ENCODE peak calls at places on chromosomes 2 and 18, in nine cellular contexts. One of them, this sample, is unnamed.

GRCh38 chr2:200756618-200757321 is 54.9 kb upstream of the BZW1 start:
- DNase-seq in kidney epithelial cell: peak
- DNase-seq in stimulated activated CD4-positive, alpha-beta T cell treated with anti-CD3 and anti-CD28 coated beads, Interleukin-15, amount 100 ng/mL, for 1 hour: no peak
- DNase-seq in epithelial cell of esophagus: peak
- DNase-seq in WERI-Rb-1: no peak
- DNase-seq in AML-193: no peak
- DNase-seq in pons: no peak
- DNase-seq in lung microvascular endothelial cell: no peak
- DNase-seq in activated T-helper 1 cell treated with anti-CD3 and anti-CD28 coated beads, Interleukin-2, amount 50 U/mL, for 16 hours: no peak
- DNase-seq in this sample: no peak

GRCh38 chr2:229124126-229124525 is 147.0 kb downstream of the PID1 start:
- DNase-seq in kidney epithelial cell: no peak
- DNase-seq in stimulated activated CD4-positive, alpha-beta T cell treated with anti-CD3 and anti-CD28 coated beads, Interleukin-15, amount 100 ng/mL, for 1 hour: no peak
- DNase-seq in epithelial cell of esophagus: no peak
- DNase-seq in WERI-Rb-1: no peak
- DNase-seq in AML-193: no peak
- DNase-seq in pons: no peak
- DNase-seq in lung microvascular endothelial cell: no peak
- DNase-seq in activated T-helper 1 cell treated with anti-CD3 and anti-CD28 coated beads, Interleukin-2, amount 50 U/mL, for 16 hours: no peak
- DNase-seq in this sample: no peak

GRCh38 chr2:96393989-96394761 is 58.6 kb downstream of the NCAPH start:
- DNase-seq in kidney epithelial cell: no peak
- DNase-seq in stimulated activated CD4-positive, alpha-beta T cell treated with anti-CD3 and anti-CD28 coated beads, Interleukin-15, amount 100 ng/mL, for 1 hour: no peak
- DNase-seq in epithelial cell of esophagus: no peak
- DNase-seq in WERI-Rb-1: no peak
- DNase-seq in AML-193: no peak
- DNase-seq in pons: peak
- DNase-seq in lung microvascular endothelial cell: no peak
- DNase-seq in activated T-helper 1 cell treated with anti-CD3 and anti-CD28 coated beads, Interleukin-2, amount 50 U/mL, for 16 hours: no peak
- DNase-seq in this sample: no peak

GRCh38 chr2:131516011-131516410 is 11.7 kb upstream of the CCDC74A start:
- DNase-seq in kidney epithelial cell: no peak
- DNase-seq in stimulated activated CD4-positive, alpha-beta T cell treated with anti-CD3 and anti-CD28 coated beads, Interleukin-15, amount 100 ng/mL, for 1 hour: no peak
- DNase-seq in epithelial cell of esophagus: no peak
- DNase-seq in WERI-Rb-1: no peak
- DNase-seq in AML-193: no peak
- DNase-seq in pons: no peak
- DNase-seq in lung microvascular endothelial cell: no peak
- DNase-seq in activated T-helper 1 cell treated with anti-CD3 and anti-CD28 coated beads, Interleukin-2, amount 50 U/mL, for 16 hours: no peak
- DNase-seq in this sample: no peak

GRCh38 chr18:2597639-2598038 is 26.3 kb downstream of the NDC80 start:
- DNase-seq in kidney epithelial cell: no peak
- DNase-seq in stimulated activated CD4-positive, alpha-beta T cell treated with anti-CD3 and anti-CD28 coated beads, Interleukin-15, amount 100 ng/mL, for 1 hour: no peak
- DNase-seq in epithelial cell of esophagus: no peak
- DNase-seq in WERI-Rb-1: no peak
- DNase-seq in AML-193: no peak
- DNase-seq in pons: no peak
- DNase-seq in lung microvascular endothelial cell: no peak
- DNase-seq in activated T-helper 1 cell treated with anti-CD3 and anti-CD28 coated beads, Interleukin-2, amount 50 U/mL, for 16 hours: no peak
- DNase-seq in this sample: no peak

GRCh38 chr2:26897807-26898479 is 50.0 kb downstream of the DPYSL5 start:
- DNase-seq in kidney epithelial cell: no peak
- DNase-seq in stimulated activated CD4-positive, alpha-beta T cell treated with anti-CD3 and anti-CD28 coated beads, Interleukin-15, amount 100 ng/mL, for 1 hour: no peak
- DNase-seq in epithelial cell of esophagus: no peak
- DNase-seq in WERI-Rb-1: no peak
- DNase-seq in AML-193: no peak
- DNase-seq in pons: no peak
- DNase-seq in lung microvascular endothelial cell: no peak
- DNase-seq in activated T-helper 1 cell treated with anti-CD3 and anti-CD28 coated beads, Interleukin-2, amount 50 U/mL, for 16 hours: no peak
- DNase-seq in this sample: no peak

GRCh38 chr2:163401481-163401880 is 334.3 kb downstream of the FIGN start:
- DNase-seq in kidney epithelial cell: peak
- DNase-seq in stimulated activated CD4-positive, alpha-beta T cell treated with anti-CD3 and anti-CD28 coated beads, Interleukin-15, amount 100 ng/mL, for 1 hour: no peak
- DNase-seq in epithelial cell of esophagus: peak
- DNase-seq in WERI-Rb-1: no peak
- DNase-seq in AML-193: no peak
- DNase-seq in pons: no peak
- DNase-seq in lung microvascular endothelial cell: no peak
- DNase-seq in activated T-helper 1 cell treated with anti-CD3 and anti-CD28 coated beads, Interleukin-2, amount 50 U/mL, for 16 hours: no peak
- DNase-seq in this sample: no peak

GRCh38 chr2:170341684-170342631 is 164.0 kb downstream of the MYO3B start:
- DNase-seq in kidney epithelial cell: no peak
- DNase-seq in stimulated activated CD4-positive, alpha-beta T cell treated with anti-CD3 and anti-CD28 coated beads, Interleukin-15, amount 100 ng/mL, for 1 hour: no peak
- DNase-seq in epithelial cell of esophagus: no peak
- DNase-seq in WERI-Rb-1: no peak
- DNase-seq in AML-193: no peak
- DNase-seq in pons: no peak
- DNase-seq in lung microvascular endothelial cell: no peak
- DNase-seq in activated T-helper 1 cell treated with anti-CD3 and anti-CD28 coated beads, Interleukin-2, amount 50 U/mL, for 16 hours: no peak
- DNase-seq in this sample: peak

GRCh38 chr2:190819835-190820234 is 60.8 kb upstream of the GLS start:
- DNase-seq in kidney epithelial cell: no peak
- DNase-seq in stimulated activated CD4-positive, alpha-beta T cell treated with anti-CD3 and anti-CD28 coated beads, Interleukin-15, amount 100 ng/mL, for 1 hour: no peak
- DNase-seq in epithelial cell of esophagus: peak
- DNase-seq in WERI-Rb-1: no peak
- DNase-seq in AML-193: no peak
- DNase-seq in pons: no peak
- DNase-seq in lung microvascular endothelial cell: no peak
- DNase-seq in activated T-helper 1 cell treated with anti-CD3 and anti-CD28 coated beads, Interleukin-2, amount 50 U/mL, for 16 hours: no peak
- DNase-seq in this sample: no peak

GRCh38 chr18:57002627-57003026 is 144.3 kb upstream of the BOD1L2 start:
- DNase-seq in kidney epithelial cell: no peak
- DNase-seq in stimulated activated CD4-positive, alpha-beta T cell treated with anti-CD3 and anti-CD28 coated beads, Interleukin-15, amount 100 ng/mL, for 1 hour: no peak
- DNase-seq in epithelial cell of esophagus: no peak
- DNase-seq in WERI-Rb-1: no peak
- DNase-seq in AML-193: no peak
- DNase-seq in pons: no peak
- DNase-seq in lung microvascular endothelial cell: no peak
- DNase-seq in activated T-helper 1 cell treated with anti-CD3 and anti-CD28 coated beads, Interleukin-2, amount 50 U/mL, for 16 hours: no peak
- DNase-seq in this sample: no peak

GRCh38 chr2:165469417-165469816 is at the start of gene CSRNP3:
- DNase-seq in kidney epithelial cell: peak
- DNase-seq in stimulated activated CD4-positive, alpha-beta T cell treated with anti-CD3 and anti-CD28 coated beads, Interleukin-15, amount 100 ng/mL, for 1 hour: no peak
- DNase-seq in epithelial cell of esophagus: peak
- DNase-seq in WERI-Rb-1: peak
- DNase-seq in AML-193: no peak
- DNase-seq in pons: peak
- DNase-seq in lung microvascular endothelial cell: peak
- DNase-seq in activated T-helper 1 cell treated with anti-CD3 and anti-CD28 coated beads, Interleukin-2, amount 50 U/mL, for 16 hours: no peak
- DNase-seq in this sample: peak

GRCh38 chr2:132564065-132564464 is 105.9 kb downstream of the LYPD1 start:
- DNase-seq in kidney epithelial cell: peak
- DNase-seq in stimulated activated CD4-positive, alpha-beta T cell treated with anti-CD3 and anti-CD28 coated beads, Interleukin-15, amount 100 ng/mL, for 1 hour: no peak
- DNase-seq in epithelial cell of esophagus: no peak
- DNase-seq in WERI-Rb-1: no peak
- DNase-seq in AML-193: no peak
- DNase-seq in pons: no peak
- DNase-seq in lung microvascular endothelial cell: no peak
- DNase-seq in activated T-helper 1 cell treated with anti-CD3 and anti-CD28 coated beads, Interleukin-2, amount 50 U/mL, for 16 hours: no peak
- DNase-seq in this sample: no peak